ENCODE peak calls at places on chromosomes 4 and X, in five cellular contexts. R is sigmoid colon, A is upper lobe of left lung, N is GM23338, Y is K562. O is an unnamed sample.

GRCh38 chr4:157514711-157515110 is 294.2 kb downstream of the GRIA2 start:
- DNase-seq in Y (no peak), R (no peak), A (no peak), N (peak), O (no peak)

GRCh38 chrX:43002526-43003203 is 224.7 kb upstream of the PPP1R2C start:
- DNase-seq in R (no peak), Y (no peak), A (no peak), N (no peak), O (no peak)

GRCh38 chr4:88697588-88698329 is at the start of gene NAP1L5:
- DNase-seq in R (peak), N (peak), A (peak), Y (peak), O (peak)

GRCh38 chr4:90419124-90419711 is 292.0 kb downstream of the CCSER1 start:
- DNase-seq in N (peak), Y (no peak), R (no peak), A (no peak), O (no peak)

GRCh38 chr4:3098346-3098745 is 23.9 kb downstream of the HTT start:
- DNase-seq in A (no peak), Y (no peak), R (no peak), N (no peak), O (no peak)

GRCh38 chr4:94550352-94550751 is 98.6 kb downstream of the PDLIM5 start:
- DNase-seq in A (no peak), N (no peak), Y (peak), R (no peak), O (no peak)

GRCh38 chr4:144590020-144590419 is 55.9 kb upstream of the HHIP start:
- DNase-seq in Y (no peak), N (no peak), R (no peak), A (no peak), O (no peak)

GRCh38 chr4:152045781-152046571 is 285.2 kb upstream of the GATB start:
- DNase-seq in Y (peak), A (peak), N (peak), R (no peak), O (peak)

GRCh38 chr4:6986067-6986780 is 56.9 kb upstream of the TADA2B start:
- DNase-seq in R (peak), Y (peak), N (peak), A (peak), O (peak)

DNA sequence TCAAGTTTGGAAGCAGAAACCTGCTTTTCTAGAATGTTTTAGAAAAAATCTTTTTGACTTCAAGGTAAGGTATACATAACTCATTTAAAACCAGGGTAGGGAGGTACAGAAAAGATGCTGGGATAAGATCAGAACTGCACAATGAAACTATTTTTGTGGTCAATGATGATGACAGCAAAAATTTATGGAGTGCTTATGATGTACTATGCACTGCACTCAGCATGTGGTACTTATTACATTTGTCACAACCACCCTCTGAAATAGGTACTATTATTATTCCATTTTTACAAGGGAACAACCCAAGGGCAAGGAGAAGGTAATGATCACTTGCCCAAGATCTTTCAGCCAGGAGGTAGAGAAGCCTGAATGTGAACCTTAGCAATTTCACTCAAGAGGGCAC is 8.0 kb downstream of the GPM6B start:
- DNase-seq in Y (no peak), N (no peak), A (no peak), R (no peak), O (no peak)
- TF ChIP-seq POLR2AphosphoS5 in Y (no peak), N (no peak), A (no peak), R (no peak), O (no peak)

GRCh38 chrX:48936429-48937064 is 17.7 kb upstream of the PIM2 start:
- DNase-seq in Y (no peak), A (no peak), N (no peak), R (no peak), O (no peak)

GRCh38 chrX:48940404-48940955 is 16.9 kb downstream of the OTUD5 start:
- DNase-seq in Y (peak), N (no peak), R (no peak), A (no peak), O (no peak)

GRCh38 chrX:48937065-48937907 is 18.5 kb upstream of the PIM2 start:
- DNase-seq in R (no peak), N (peak), Y (peak), A (peak), O (peak)

GRCh38 chrX:48938721-48939416 is 18.5 kb downstream of the OTUD5 start:
- DNase-seq in N (no peak), A (no peak), R (no peak), Y (no peak), O (no peak)

GRCh38 chrX:48939417-48940228 is 17.8 kb downstream of the OTUD5 start:
- DNase-seq in Y (no peak), N (no peak), A (no peak), R (no peak), O (no peak)
- H3K4me3 ChIP-seq in Y (no peak), N (no peak), A (no peak), R (no peak), O (no peak)

GRCh38 chrX:132219343-132219768 is at the start of gene RAP2C:
- DNase-seq in R (peak), N (peak), Y (peak), A (peak), O (peak)

GRCh38 chrX:132216806-132217202 is 2.4 kb downstream of the RAP2C start:
- DNase-seq in R (no peak), N (no peak), Y (no peak), A (no peak), O (no peak)

GRCh38 chrX:132218100-132218807 is 993 bp downstream of the RAP2C start:
- DNase-seq in R (peak), A (peak), Y (peak), N (peak), O (peak)

GRCh38 chrX:132216283-132216682 is 3.0 kb downstream of the RAP2C start:
- DNase-seq in R (no peak), N (no peak), A (no peak), Y (peak), O (no peak)

GRCh38 chrX:132217203-132218073 is 1.8 kb downstream of the RAP2C start:
- DNase-seq in Y (peak), R (peak), N (peak), A (peak), O (peak)
- TF ChIP-seq POLR2AphosphoS5 in Y (peak), R (peak), N (peak), A (peak), O (no peak)

GRCh38 chr4:184217569-184218131 is at the start of gene ENPP6:
- DNase-seq in N (no peak), R (no peak), A (no peak), Y (no peak), O (no peak)
- H3K4me3 ChIP-seq in N (no peak), R (no peak), A (no peak), Y (no peak), O (no peak)

GRCh38 chr4:8144359-8144758 is 14.3 kb downstream of the ABLIM2 start:
- DNase-seq in A (no peak), R (no peak), Y (no peak), N (peak), O (no peak)

GRCh38 chr4:8142556-8142955 is 16.1 kb downstream of the ABLIM2 start:
- DNase-seq in A (no peak), N (no peak), Y (no peak), R (no peak), O (no peak)

GRCh38 chr4:8141935-8142334 is 16.7 kb downstream of the ABLIM2 start:
- DNase-seq in A (no peak), R (no peak), N (no peak), Y (no peak), O (no peak)

GRCh38 chr4:8143392-8144140 is 15.0 kb downstream of the ABLIM2 start:
- DNase-seq in A (no peak), Y (no peak), N (no peak), R (no peak), O (no peak)

GRCh38 chr4:8140915-8141314 is 17.7 kb downstream of the ABLIM2 start:
- DNase-seq in A (no peak), R (no peak), N (no peak), Y (no peak), O (no peak)
- TF ChIP-seq POLR2AphosphoS5 in A (no peak), R (no peak), N (no peak), Y (no peak), O (no peak)

GRCh38 chr4:165331823-165332222 is 4.4 kb downstream of the MSMO1 start:
- DNase-seq in N (peak), R (no peak), A (no peak), Y (peak), O (no peak)
- H3K4me3 ChIP-seq in N (peak), R (no peak), A (peak), Y (peak), O (no peak)